ENCODE peak calls at places on chromosomes 13 and 19, in nine cellular contexts. S is cardiac fibroblast; W is GM23248; F is activated naive CD4-positive, alpha-beta T cell; B is iPS-NIHi11; U is stimulated activated naive CD4-positive, alpha-beta T cell; R is activated CD8-positive, alpha-beta memory T cell treated with anti-CD3 and anti-CD28 coated beads, Interleukin-2, amount 50 U/mL, for 48 hours; G is HuH-7.5; Q is right cardiac atrium. Z is an unnamed sample.

GRCh38 chr13:113856716-113857065 is 7.2 kb downstream of the GAS6 start:
- DNase-seq in S (peak; percentile 48), W (peak; percentile 46), F (no peak), B (no peak), U (no peak), R (no peak), G (no peak), Q (no peak), Z (no peak)

GRCh38 chr19:35796645-35797542 is 15.8 kb downstream of the PRODH2 start:
- DNase-seq in S (no peak), W (no peak), F (no peak), B (no peak), U (no peak), R (no peak), G (no peak), Q (no peak), Z (no peak)

GRCh38 chr13:104936304-104936703 is 1599.2 kb downstream of the EFNB2 start:
- DNase-seq in S (no peak), W (no peak), F (no peak), B (no peak), U (no peak), R (no peak), G (no peak), Q (no peak), Z (no peak)

GRCh38 chr19:55355213-55355821 is 798 bp upstream of the COX6B2 start:
- DNase-seq in S (no peak), W (no peak), F (no peak), B (peak; percentile 59), U (no peak), R (no peak), G (no peak), Q (no peak), Z (no peak)

GRCh38 chr13:42539670-42540069 is 34.3 kb upstream of the TNFSF11 start:
- DNase-seq in S (peak; percentile 35), W (peak; percentile 41), F (no peak), B (peak; percentile 20), U (no peak), R (no peak), G (no peak), Q (no peak), Z (no peak)

GRCh38 chr19:11361037-11361770 is 6.0 kb downstream of the PLPPR2 start:
- DNase-seq in S (no peak), W (no peak), F (no peak), B (peak; percentile 94), U (no peak), R (no peak), G (no peak), Q (peak; percentile 59), Z (no peak)

GRCh38 chr19:1064661-1065605 is 2.0 kb upstream of the ARHGAP45 start:
- DNase-seq in S (peak; percentile 74), W (peak; percentile 86), F (peak; percentile 48), B (peak; percentile 83), U (peak; percentile 60), R (peak; percentile 87), G (peak; percentile 96), Q (peak; percentile 72), Z (no peak)

GRCh38 chr13:41075034-41075433 is 13.7 kb downstream of the WBP4 start:
- DNase-seq in S (peak; percentile 63), W (peak; percentile 69), F (no peak), B (peak; percentile 46), U (no peak), R (no peak), G (peak; percentile 9), Q (no peak), Z (no peak)

GRCh38 chr13:99580500-99581268 is 79.4 kb downstream of the TM9SF2 start:
- DNase-seq in S (no peak), W (no peak), F (no peak), B (no peak), U (no peak), R (no peak), G (no peak), Q (no peak), Z (no peak)

GRCh38 chr13:26977541-26977940 is 194.1 kb downstream of the USP12 start:
- DNase-seq in S (peak; percentile 40), W (peak; percentile 50), F (no peak), B (no peak), U (no peak), R (no peak), G (no peak), Q (no peak), Z (no peak)

GRCh38 chr13:40564342-40564997 is 102.0 kb downstream of the FOXO1 start:
- DNase-seq in S (peak; percentile 39), W (no peak), F (no peak), B (no peak), U (no peak), R (no peak), G (no peak), Q (no peak), Z (no peak)

GRCh38 chr13:26128676-26129075 is 76.9 kb upstream of the SHISA2 start:
- DNase-seq in S (no peak), W (no peak), F (no peak), B (no peak), U (no peak), R (no peak), G (no peak), Q (no peak), Z (no peak)

GRCh38 chr13:44396963-44397580 is 23.4 kb downstream of the SERP2 start:
- DNase-seq in S (peak; percentile 76), W (no peak), F (no peak), B (peak; percentile 35), U (no peak), R (no peak), G (no peak), Q (peak; percentile 35), Z (no peak)

Z was measured in NCI-H2107.